ENCODE peak calls at places on chromosomes 11 and 22, in eight cellular contexts. One of them, this sample, is unnamed.

GRCh38 chr11:27041141-27041869 is 690 bp downstream of the BBOX1 start:
- DNase-seq in CD4-positive, alpha-beta memory T cell: no peak
- DNase-seq in endodermal cell: no peak
- DNase-seq in heart right ventricle: no peak
- DNase-seq in tibial nerve: no peak
- DNase-seq in heart left ventricle: no peak
- DNase-seq in ovary: no peak
- DNase-seq in brain microvascular endothelial cell: no peak
- DNase-seq in this sample: no peak

GRCh38 chr22:36327922-36328551 is 59.7 kb downstream of the MYH9 start:
- DNase-seq in CD4-positive, alpha-beta memory T cell: peak
- DNase-seq in endodermal cell: no peak
- DNase-seq in heart right ventricle: no peak
- DNase-seq in tibial nerve: no peak
- DNase-seq in heart left ventricle: peak
- DNase-seq in ovary: no peak
- DNase-seq in brain microvascular endothelial cell: no peak
- DNase-seq in this sample: peak

GRCh38 chr11:108221981-108222685 is at the start of gene NPAT:
- DNase-seq in CD4-positive, alpha-beta memory T cell: peak
- DNase-seq in endodermal cell: no peak
- DNase-seq in heart right ventricle: no peak
- DNase-seq in tibial nerve: no peak
- DNase-seq in heart left ventricle: no peak
- DNase-seq in ovary: no peak
- DNase-seq in brain microvascular endothelial cell: no peak
- DNase-seq in this sample: no peak

GRCh38 chr11:71518506-71519471 is 8.3 kb upstream of the KRTAP5-7 start:
- DNase-seq in CD4-positive, alpha-beta memory T cell: no peak
- DNase-seq in endodermal cell: no peak
- DNase-seq in heart right ventricle: no peak
- DNase-seq in tibial nerve: no peak
- DNase-seq in heart left ventricle: no peak
- DNase-seq in ovary: no peak
- DNase-seq in brain microvascular endothelial cell: no peak
- DNase-seq in this sample: no peak

GRCh38 chr22:47625013-47625385 is 862.5 kb downstream of the TBC1D22A start:
- DNase-seq in CD4-positive, alpha-beta memory T cell: no peak
- DNase-seq in endodermal cell: no peak
- DNase-seq in heart right ventricle: no peak
- DNase-seq in tibial nerve: no peak
- DNase-seq in heart left ventricle: no peak
- DNase-seq in ovary: no peak
- DNase-seq in brain microvascular endothelial cell: no peak
- DNase-seq in this sample: no peak

GRCh38 chr22:20422271-20422958 is 15.2 kb downstream of the SCARF2 start:
- DNase-seq in CD4-positive, alpha-beta memory T cell: no peak
- DNase-seq in endodermal cell: no peak
- DNase-seq in heart right ventricle: no peak
- DNase-seq in tibial nerve: no peak
- DNase-seq in heart left ventricle: no peak
- DNase-seq in ovary: peak
- DNase-seq in brain microvascular endothelial cell: no peak
- DNase-seq in this sample: no peak

GRCh38 chr11:12090061-12090572 is 20.3 kb upstream of the MICAL2 start:
- DNase-seq in CD4-positive, alpha-beta memory T cell: peak
- DNase-seq in endodermal cell: no peak
- DNase-seq in heart right ventricle: no peak
- DNase-seq in tibial nerve: no peak
- DNase-seq in heart left ventricle: no peak
- DNase-seq in ovary: no peak
- DNase-seq in brain microvascular endothelial cell: no peak
- DNase-seq in this sample: no peak

GRCh38 chr22:39534092-39534506 is 1.6 kb upstream of the RPS19BP1 start:
- DNase-seq in CD4-positive, alpha-beta memory T cell: peak
- DNase-seq in endodermal cell: peak
- DNase-seq in heart right ventricle: no peak
- DNase-seq in tibial nerve: no peak
- DNase-seq in heart left ventricle: no peak
- DNase-seq in ovary: peak
- DNase-seq in brain microvascular endothelial cell: no peak
- DNase-seq in this sample: no peak

GRCh38 chr11:77375114-77375513 is 73.6 kb upstream of the GDPD4 start:
- DNase-seq in CD4-positive, alpha-beta memory T cell: no peak
- DNase-seq in endodermal cell: no peak
- DNase-seq in heart right ventricle: no peak
- DNase-seq in tibial nerve: no peak
- DNase-seq in heart left ventricle: no peak
- DNase-seq in ovary: no peak
- DNase-seq in brain microvascular endothelial cell: peak
- DNase-seq in this sample: no peak

GRCh38 chr22:44582016-44582415 is 84.0 kb upstream of the RTL6 start:
- DNase-seq in CD4-positive, alpha-beta memory T cell: no peak
- DNase-seq in endodermal cell: peak
- DNase-seq in heart right ventricle: no peak
- DNase-seq in tibial nerve: peak
- DNase-seq in heart left ventricle: peak
- DNase-seq in ovary: peak
- DNase-seq in brain microvascular endothelial cell: no peak
- DNase-seq in this sample: no peak

GRCh38 chr22:19181786-19182471 is 3.4 kb upstream of the SLC25A1 start:
- DNase-seq in CD4-positive, alpha-beta memory T cell: no peak
- DNase-seq in endodermal cell: no peak
- DNase-seq in heart right ventricle: no peak
- DNase-seq in tibial nerve: no peak
- DNase-seq in heart left ventricle: no peak
- DNase-seq in ovary: no peak
- DNase-seq in brain microvascular endothelial cell: no peak
- DNase-seq in this sample: no peak

GRCh38 chr22:42842658-42843370 is 14.3 kb downstream of the ARFGAP3 start:
- DNase-seq in CD4-positive, alpha-beta memory T cell: no peak
- DNase-seq in endodermal cell: peak
- DNase-seq in heart right ventricle: no peak
- DNase-seq in tibial nerve: no peak
- DNase-seq in heart left ventricle: no peak
- DNase-seq in ovary: no peak
- DNase-seq in brain microvascular endothelial cell: peak
- DNase-seq in this sample: no peak
- H3K27ac ChIP-seq in CD4-positive, alpha-beta memory T cell: no peak
- H3K27ac ChIP-seq in endodermal cell: no peak
- H3K27ac ChIP-seq in heart right ventricle: no peak
- H3K27ac ChIP-seq in tibial nerve: no peak
- H3K27ac ChIP-seq in heart left ventricle: no peak
- H3K27ac ChIP-seq in ovary: no peak
- H3K27ac ChIP-seq in brain microvascular endothelial cell: no peak
- H3K27ac ChIP-seq in this sample: no peak

GRCh38 chr11:64632654-64633053 is 41.6 kb downstream of the SLC22A12 start:
- DNase-seq in CD4-positive, alpha-beta memory T cell: no peak
- DNase-seq in endodermal cell: no peak
- DNase-seq in heart right ventricle: no peak
- DNase-seq in tibial nerve: no peak
- DNase-seq in heart left ventricle: no peak
- DNase-seq in ovary: no peak
- DNase-seq in brain microvascular endothelial cell: no peak
- DNase-seq in this sample: no peak
- H3K27ac ChIP-seq in CD4-positive, alpha-beta memory T cell: no peak
- H3K27ac ChIP-seq in endodermal cell: no peak
- H3K27ac ChIP-seq in heart right ventricle: no peak
- H3K27ac ChIP-seq in tibial nerve: no peak
- H3K27ac ChIP-seq in heart left ventricle: no peak
- H3K27ac ChIP-seq in ovary: no peak
- H3K27ac ChIP-seq in brain microvascular endothelial cell: no peak
- H3K27ac ChIP-seq in this sample: peak

GRCh38 chr11:48013269-48013901 is 33.0 kb downstream of the PTPRJ start:
- DNase-seq in CD4-positive, alpha-beta memory T cell: peak
- DNase-seq in endodermal cell: no peak
- DNase-seq in heart right ventricle: no peak
- DNase-seq in tibial nerve: no peak
- DNase-seq in heart left ventricle: peak
- DNase-seq in ovary: no peak
- DNase-seq in brain microvascular endothelial cell: no peak
- DNase-seq in this sample: no peak
- H3K27ac ChIP-seq in CD4-positive, alpha-beta memory T cell: peak
- H3K27ac ChIP-seq in endodermal cell: no peak
- H3K27ac ChIP-seq in heart right ventricle: no peak
- H3K27ac ChIP-seq in tibial nerve: no peak
- H3K27ac ChIP-seq in heart left ventricle: no peak
- H3K27ac ChIP-seq in ovary: no peak
- H3K27ac ChIP-seq in brain microvascular endothelial cell: no peak
- H3K27ac ChIP-seq in this sample: no peak

DNA sequence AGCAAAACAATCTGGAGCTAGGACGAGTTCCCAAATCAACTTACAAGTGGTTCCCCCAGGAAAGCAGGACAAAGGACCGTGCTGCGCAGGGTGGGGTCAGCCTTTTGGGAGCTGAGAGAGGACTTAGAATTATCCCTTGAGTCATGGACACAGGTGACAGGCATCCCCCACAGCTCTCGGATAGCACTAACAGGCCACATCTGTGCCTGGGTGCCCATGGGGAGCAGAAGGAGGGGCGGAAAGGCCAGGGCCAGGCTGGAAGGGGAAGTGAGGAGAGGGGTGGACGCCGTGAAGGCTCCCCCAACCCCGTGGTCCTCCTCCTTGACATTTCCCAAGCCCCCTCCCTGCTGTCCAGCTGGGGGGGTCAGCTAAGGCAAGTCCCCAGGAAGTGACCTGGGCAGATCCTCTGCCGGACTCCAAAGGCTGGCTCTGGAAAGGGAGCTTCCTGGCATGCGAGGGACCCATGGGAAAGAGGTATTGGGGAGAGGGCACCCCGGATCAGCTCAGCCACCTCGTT is 31.6 kb upstream of the A4GALT start:
- DNase-seq in CD4-positive, alpha-beta memory T cell: no peak
- DNase-seq in endodermal cell: no peak
- DNase-seq in heart right ventricle: no peak
- DNase-seq in tibial nerve: no peak
- DNase-seq in heart left ventricle: no peak
- DNase-seq in ovary: no peak
- DNase-seq in brain microvascular endothelial cell: no peak
- DNase-seq in this sample: no peak
- H3K27ac ChIP-seq in CD4-positive, alpha-beta memory T cell: no peak
- H3K27ac ChIP-seq in endodermal cell: no peak
- H3K27ac ChIP-seq in heart right ventricle: peak
- H3K27ac ChIP-seq in tibial nerve: peak
- H3K27ac ChIP-seq in heart left ventricle: peak
- H3K27ac ChIP-seq in ovary: no peak
- H3K27ac ChIP-seq in brain microvascular endothelial cell: no peak
- H3K27ac ChIP-seq in this sample: no peak

GRCh38 chr11:104164028-104164520 is at the start of gene PDGFD:
- DNase-seq in CD4-positive, alpha-beta memory T cell: no peak
- DNase-seq in endodermal cell: peak
- DNase-seq in heart right ventricle: peak
- DNase-seq in tibial nerve: peak
- DNase-seq in heart left ventricle: peak
- DNase-seq in ovary: peak
- DNase-seq in brain microvascular endothelial cell: peak
- DNase-seq in this sample: no peak
- H3K27ac ChIP-seq in CD4-positive, alpha-beta memory T cell: no peak
- H3K27ac ChIP-seq in endodermal cell: no peak
- H3K27ac ChIP-seq in heart right ventricle: peak
- H3K27ac ChIP-seq in tibial nerve: no peak
- H3K27ac ChIP-seq in heart left ventricle: peak
- H3K27ac ChIP-seq in ovary: peak
- H3K27ac ChIP-seq in brain microvascular endothelial cell: no peak
- H3K27ac ChIP-seq in this sample: no peak

DNA sequence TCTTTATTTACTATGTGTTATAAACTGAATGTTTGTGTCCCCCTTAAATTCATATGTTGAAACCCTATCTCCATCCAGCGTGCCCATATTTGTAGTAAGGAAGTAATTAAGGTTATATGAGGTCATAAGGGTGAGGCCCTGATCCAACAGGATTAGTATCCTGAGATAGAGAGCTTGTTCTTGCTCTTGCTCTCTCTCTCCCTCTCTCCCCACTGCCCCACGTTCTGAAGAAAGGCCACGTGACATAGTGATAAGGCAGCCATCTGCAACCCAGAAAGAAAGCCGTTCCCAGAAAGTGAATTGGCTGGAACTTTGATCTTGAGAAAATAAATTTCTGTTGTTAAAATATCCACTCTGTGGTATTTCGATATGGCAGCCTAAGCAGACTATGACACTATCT is 212.5 kb downstream of the SWAP70 start:
- DNase-seq in CD4-positive, alpha-beta memory T cell: no peak
- DNase-seq in endodermal cell: no peak
- DNase-seq in heart right ventricle: no peak
- DNase-seq in tibial nerve: no peak
- DNase-seq in heart left ventricle: no peak
- DNase-seq in ovary: no peak
- DNase-seq in brain microvascular endothelial cell: no peak
- DNase-seq in this sample: no peak
- H3K27ac ChIP-seq in CD4-positive, alpha-beta memory T cell: no peak
- H3K27ac ChIP-seq in endodermal cell: no peak
- H3K27ac ChIP-seq in heart right ventricle: no peak
- H3K27ac ChIP-seq in tibial nerve: no peak
- H3K27ac ChIP-seq in heart left ventricle: no peak
- H3K27ac ChIP-seq in ovary: no peak
- H3K27ac ChIP-seq in brain microvascular endothelial cell: no peak
- H3K27ac ChIP-seq in this sample: no peak

DNA sequence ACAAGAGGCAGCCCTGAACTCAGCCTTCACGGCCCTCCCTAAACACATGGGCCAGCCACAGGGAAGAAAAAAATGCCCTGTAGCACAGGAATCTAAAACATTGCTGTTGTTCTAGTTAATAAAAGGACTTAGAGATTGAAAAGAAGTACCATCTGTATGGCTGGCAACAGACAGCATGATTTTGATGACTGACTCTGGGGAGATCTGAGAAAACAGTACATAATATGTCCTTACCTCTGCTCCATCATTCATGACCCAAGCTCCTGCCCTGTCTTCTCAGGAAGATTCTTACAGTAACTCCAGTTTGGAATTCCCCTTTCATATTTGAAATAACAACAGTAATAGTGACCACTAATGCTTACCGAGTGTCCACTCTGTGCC is 244.2 kb downstream of the ETS1 start:
- DNase-seq in CD4-positive, alpha-beta memory T cell: no peak
- DNase-seq in endodermal cell: no peak
- DNase-seq in heart right ventricle: no peak
- DNase-seq in tibial nerve: no peak
- DNase-seq in heart left ventricle: no peak
- DNase-seq in ovary: no peak
- DNase-seq in brain microvascular endothelial cell: no peak
- DNase-seq in this sample: no peak
- H3K27ac ChIP-seq in CD4-positive, alpha-beta memory T cell: peak
- H3K27ac ChIP-seq in endodermal cell: no peak
- H3K27ac ChIP-seq in heart right ventricle: peak
- H3K27ac ChIP-seq in tibial nerve: no peak
- H3K27ac ChIP-seq in heart left ventricle: peak
- H3K27ac ChIP-seq in ovary: no peak
- H3K27ac ChIP-seq in brain microvascular endothelial cell: peak
- H3K27ac ChIP-seq in this sample: no peak

This sample was measured in caudate nucleus.